ENCODE peak calls at places on chromosomes 13 and 19, in seven cellular contexts. W, G, J, A, Q, Y and S are unnamed samples. For H3K4me1, the result is how much of the 10 kb centered on the place peaks cover.

GRCh38 chr13:111210945-111211469 is 95.9 kb downstream of the ARHGEF7 start:
- DNase-seq in W (no peak), G (no peak), J (no peak), A (no peak), Q (no peak), Y (no peak), S (no peak)

GRCh38 chr19:14430712-14431111 is 2.4 kb upstream of the PKN1 start:
- DNase-seq in W (no peak), G (no peak), J (no peak), A (no peak), Q (no peak), Y (no peak), S (no peak)

GRCh38 chr19:11496391-11497163 is 9.1 kb downstream of the ZNF653 start:
- DNase-seq in W (peak), G (peak), J (peak), A (peak), Q (no peak), Y (peak), S (no peak)

GRCh38 chr19:34432797-34433196 is 4.6 kb downstream of the UBA2 start:
- DNase-seq in W (peak), G (peak), J (no peak), A (no peak), Q (no peak), Y (no peak), S (no peak)

GRCh38 chr19:43847246-43847645 is 20.1 kb downstream of the ZNF283 start:
- DNase-seq in W (no peak), G (peak), J (no peak), A (no peak), Q (no peak), Y (no peak), S (no peak)

GRCh38 chr19:11405846-11406643 is 13.1 kb downstream of the RGL3 start:
- DNase-seq in W (no peak), G (no peak), J (no peak), A (no peak), Q (no peak), Y (no peak), S (no peak)

GRCh38 chr19:33194884-33195710 is 967 bp downstream of the LRP3 start:
- DNase-seq in W (no peak), G (peak), J (peak), A (peak), Q (no peak), Y (peak), S (no peak)

GRCh38 chr13:54536112-54536511 is 1507.5 kb downstream of the OLFM4 start:
- DNase-seq in W (no peak), G (peak), J (no peak), A (no peak), Q (no peak), Y (no peak), S (no peak)

GRCh38 chr13:85693889-85694511 is 105.2 kb downstream of the SLITRK6 start:
- DNase-seq in W (no peak), G (peak), J (no peak), A (no peak), Q (no peak), Y (no peak), S (no peak)

GRCh38 chr19:47848871-47849473 is 10.1 kb upstream of the TPRX2 start:
- DNase-seq in W (no peak), G (peak), J (peak), A (no peak), Q (no peak), Y (no peak), S (no peak)

GRCh38 chr13:29496241-29496712 is 99.2 kb downstream of the SLC7A1 start:
- DNase-seq in W (no peak), G (peak), J (no peak), A (no peak), Q (no peak), Y (peak), S (no peak)

GRCh38 chr19:10567696-10568443 is 909 bp downstream of the CDKN2D start:
- DNase-seq in W (no peak), G (no peak), J (no peak), A (no peak), Q (no peak), Y (no peak), S (no peak)

GRCh38 chr13:80141114-80141849 is 199.6 kb downstream of the SPRY2 start:
- DNase-seq in W (peak), G (no peak), J (no peak), A (peak), Q (no peak), Y (peak), S (no peak)

GRCh38 chr19:27673986-27674385 is 1539.0 kb downstream of the UQCRFS1 start:
- DNase-seq in W (no peak), G (no peak), J (no peak), A (no peak), Q (no peak), Y (no peak), S (peak)

GRCh38 chr13:89027694-89028306 is 1356.6 kb downstream of the SLITRK5 start:
- DNase-seq in W (no peak), G (no peak), J (no peak), A (no peak), Q (no peak), Y (no peak), S (no peak)

GRCh38 chr19:2055871-2056809 is 5.1 kb upstream of the MKNK2 start:
- DNase-seq in W (peak), G (peak), J (no peak), A (peak), Q (no peak), Y (no peak), S (peak)

GRCh38 chr19:30223866-30224688 is 148.1 kb upstream of the ZNF536 start:
- DNase-seq in W (no peak), G (no peak), J (no peak), A (no peak), Q (no peak), Y (no peak), S (no peak)

GRCh38 chr19:5893907-5894703 is 9.5 kb downstream of the NDUFA11 start:
- DNase-seq in W (no peak), G (no peak), J (no peak), A (no peak), Q (no peak), Y (no peak), S (no peak)

GRCh38 chr13:112885782-112886268 is 83.2 kb upstream of the MCF2L start:
- DNase-seq in W (peak), G (peak), J (peak), A (peak), Q (no peak), Y (peak), S (peak)

GRCh38 chr13:108096301-108096700 is 119.0 kb downstream of the LIG4 start:
- DNase-seq in W (no peak), G (no peak), J (peak), A (no peak), Q (no peak), Y (no peak), S (no peak)

GRCh38 chr13:97758317-97758716 is 195.2 kb upstream of the IPO5 start:
- DNase-seq in W (no peak), G (no peak), J (no peak), A (no peak), Q (no peak), Y (no peak), S (no peak)

GRCh38 chr19:53394522-53394973 is 401 bp upstream of the ZNF765 start:
- DNase-seq in W (no peak), G (no peak), J (peak), A (peak), Q (peak), Y (peak), S (peak)

GRCh38 chr19:35410487-35410886 is 37.6 kb upstream of the FFAR2 start:
- DNase-seq in W (no peak), G (no peak), J (no peak), A (no peak), Q (no peak), Y (no peak), S (no peak)

GRCh38 chr13:112994781-112995355 is 25.9 kb downstream of the MCF2L start:
- DNase-seq in W (no peak), G (no peak), J (no peak), A (no peak), Q (no peak), Y (no peak), S (no peak)

GRCh38 chr13:66689628-66690027 is 540.5 kb downstream of the PCDH9 start:
- DNase-seq in W (no peak), G (peak), J (no peak), A (no peak), Q (no peak), Y (no peak), S (no peak)

GRCh38 chr19:33040994-33041827 is 23.5 kb downstream of the RHPN2 start:
- DNase-seq in W (no peak), G (peak), J (peak), A (no peak), Q (peak), Y (peak), S (no peak)

GRCh38 chr13:52711277-52711676 is 28.3 kb downstream of the CNMD start:
- DNase-seq in W (no peak), G (no peak), J (no peak), A (no peak), Q (no peak), Y (no peak), S (no peak)

GRCh38 chr19:45815501-45816216 is 551 bp upstream of the RSPH6A start:
- DNase-seq in W (no peak), G (no peak), J (no peak), A (no peak), Q (no peak), Y (no peak), S (no peak)

GRCh38 chr13:105466376-105466775 is 1069.1 kb downstream of the EFNB2 start:
- DNase-seq in W (no peak), G (no peak), J (no peak), A (no peak), Q (no peak), Y (no peak), S (no peak)

GRCh38 chr13:31441804-31442487 is 242.2 kb downstream of the B3GLCT start:
- DNase-seq in W (peak), G (no peak), J (no peak), A (no peak), Q (no peak), Y (no peak), S (no peak)

GRCh38 chr19:5826531-5827341 is 12.8 kb downstream of the FUT6 start:
- DNase-seq in W (no peak), G (peak), J (peak), A (no peak), Q (no peak), Y (peak), S (no peak)

DNA sequence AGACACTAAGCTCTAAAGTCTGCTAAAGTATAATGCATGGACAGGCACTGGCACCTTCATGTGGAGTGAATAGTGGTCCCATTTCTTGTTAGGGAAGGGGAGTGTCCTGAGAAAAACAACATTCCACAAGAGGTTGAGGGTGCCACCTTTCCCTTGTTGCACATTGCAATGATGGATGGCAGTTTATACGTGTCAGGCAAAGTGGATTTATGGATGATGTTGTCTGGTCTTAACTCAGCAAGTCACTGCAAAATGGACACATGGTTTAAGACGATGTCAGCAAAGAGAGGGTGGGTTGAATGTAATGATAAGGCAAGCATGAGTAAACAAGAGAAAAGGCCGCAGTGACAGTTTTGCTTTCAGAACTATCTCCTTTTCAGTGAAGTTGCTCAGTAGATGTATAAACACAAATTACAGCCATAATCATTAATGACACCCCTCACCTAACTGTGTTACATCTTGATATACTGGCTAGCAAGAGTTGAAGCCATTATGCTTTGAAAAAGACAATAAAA is 19.6 kb upstream of the CBY2 start:
- DNase-seq in W (no peak), G (no peak), J (no peak), A (no peak), Q (no peak), Y (no peak), S (no peak)
- TF ChIP-seq EP300 in W (no peak), G (no peak), J (no peak), A (no peak), Q (no peak), Y (no peak), S (no peak)

DNA sequence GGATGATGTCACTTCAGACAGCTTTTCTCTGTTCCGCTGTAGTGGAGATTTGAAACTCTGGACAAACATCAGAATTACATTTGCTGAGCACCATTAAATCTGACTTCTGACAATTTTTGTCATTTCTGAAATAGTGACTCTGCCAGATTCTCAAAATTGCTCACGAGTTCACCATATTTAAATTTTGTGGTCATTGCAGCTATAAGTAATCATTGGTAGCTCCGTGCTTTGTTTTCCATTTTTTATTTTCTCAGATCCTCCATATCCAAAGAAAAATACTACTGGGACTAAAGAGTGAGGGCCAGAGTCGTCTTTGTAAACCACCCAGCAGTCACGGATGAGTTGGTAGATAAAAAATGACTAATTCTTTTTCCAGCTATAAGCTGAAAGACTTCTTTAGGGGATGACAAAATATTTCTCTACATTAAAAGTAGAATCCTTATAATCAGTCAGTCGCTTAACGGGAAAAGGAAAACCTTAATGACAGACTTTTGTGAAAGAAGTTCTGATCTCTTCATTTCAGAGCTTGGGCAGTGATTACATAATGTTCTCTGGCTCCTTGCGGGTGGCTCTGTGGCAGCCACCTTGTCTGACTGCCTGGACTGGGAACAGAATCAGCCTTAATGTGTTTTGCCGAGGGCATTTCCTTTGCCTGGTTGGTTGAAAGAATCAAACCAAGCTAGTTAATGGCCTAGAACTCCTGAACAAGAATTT is 2.3 kb downstream of the ITM2B start:
- DNase-seq in W (no peak), G (no peak), J (no peak), A (peak), Q (peak), Y (peak), S (no peak)
- H3K4me1 ChIP-seq in W (under half), G (under half), J (half or more), A (under half), Q (under half), Y (half or more), S (half or more)

GRCh38 chr19:17677002-17677401 is 11.2 kb downstream of the UNC13A start:
- DNase-seq in W (no peak), G (peak), J (peak), A (no peak), Q (no peak), Y (no peak), S (no peak)
- TF ChIP-seq CTCF in W (no peak), G (no peak), J (peak), A (no peak), Q (peak), Y (no peak), S (no peak)

GRCh38 chr13:23500858-23501257 is 67.4 kb upstream of the SACS start:
- DNase-seq in W (no peak), G (peak), J (no peak), A (no peak), Q (no peak), Y (no peak), S (no peak)

GRCh38 chr13:23506071-23506820 is 64.0 kb upstream of the TNFRSF19 start:
- DNase-seq in W (no peak), G (no peak), J (no peak), A (no peak), Q (no peak), Y (no peak), S (no peak)

GRCh38 chr13:23506821-23507210 is 63.4 kb upstream of the TNFRSF19 start:
- DNase-seq in W (no peak), G (no peak), J (no peak), A (no peak), Q (no peak), Y (no peak), S (no peak)

GRCh38 chr13:23505007-23505406 is 65.2 kb upstream of the TNFRSF19 start:
- DNase-seq in W (no peak), G (no peak), J (no peak), A (no peak), Q (no peak), Y (no peak), S (no peak)

GRCh38 chr13:23504188-23504587 is 66.0 kb upstream of the TNFRSF19 start:
- DNase-seq in W (no peak), G (no peak), J (no peak), A (no peak), Q (no peak), Y (no peak), S (no peak)
- TF ChIP-seq EP300 in W (no peak), G (no peak), J (no peak), A (no peak), Q (no peak), Y (no peak), S (no peak)